ENCODE peak calls at places on chromosomes 1 and 21, in seven cellular contexts. One of them, this sample, is unnamed. For H3K36me3, the result is how much of the 10 kb centered on the place peaks cover.

GRCh38 chr1:30668546-30669327 is 54.6 kb downstream of the MATN1 start:
- DNase-seq in gastrocnemius medialis: no peak
- DNase-seq in GM12878: no peak
- DNase-seq in aorta: peak
- DNase-seq in adrenal gland: no peak
- DNase-seq in heart right ventricle: no peak
- DNase-seq in CD8-positive, alpha-beta memory T cell: no peak
- DNase-seq in this sample: no peak

GRCh38 chr1:191752342-191752741 is 405.9 kb upstream of the RGS18 start:
- DNase-seq in gastrocnemius medialis: no peak
- DNase-seq in GM12878: no peak
- DNase-seq in aorta: no peak
- DNase-seq in adrenal gland: no peak
- DNase-seq in heart right ventricle: no peak
- DNase-seq in CD8-positive, alpha-beta memory T cell: no peak
- DNase-seq in this sample: no peak

GRCh38 chr1:90537606-90538362 is 179.3 kb downstream of the BARHL2 start:
- DNase-seq in gastrocnemius medialis: no peak
- DNase-seq in GM12878: no peak
- DNase-seq in aorta: no peak
- DNase-seq in adrenal gland: no peak
- DNase-seq in heart right ventricle: no peak
- DNase-seq in CD8-positive, alpha-beta memory T cell: no peak
- DNase-seq in this sample: no peak

GRCh38 chr1:56125316-56125715 is 454.0 kb downstream of the PLPP3 start:
- DNase-seq in gastrocnemius medialis: no peak
- DNase-seq in GM12878: no peak
- DNase-seq in aorta: no peak
- DNase-seq in adrenal gland: no peak
- DNase-seq in heart right ventricle: no peak
- DNase-seq in CD8-positive, alpha-beta memory T cell: no peak
- DNase-seq in this sample: no peak

GRCh38 chr1:79497193-79497773 is 490.8 kb upstream of the ADGRL4 start:
- DNase-seq in gastrocnemius medialis: no peak
- DNase-seq in GM12878: no peak
- DNase-seq in aorta: no peak
- DNase-seq in adrenal gland: no peak
- DNase-seq in heart right ventricle: no peak
- DNase-seq in CD8-positive, alpha-beta memory T cell: no peak
- DNase-seq in this sample: no peak

GRCh38 chr1:46508760-46509159 is 19.1 kb downstream of the DMBX1 start:
- DNase-seq in gastrocnemius medialis: no peak
- DNase-seq in GM12878: no peak
- DNase-seq in aorta: no peak
- DNase-seq in adrenal gland: no peak
- DNase-seq in heart right ventricle: no peak
- DNase-seq in CD8-positive, alpha-beta memory T cell: no peak
- DNase-seq in this sample: peak

GRCh38 chr1:176546825-176547224 is 83.8 kb downstream of the PAPPA2 start:
- DNase-seq in gastrocnemius medialis: no peak
- DNase-seq in GM12878: no peak
- DNase-seq in aorta: no peak
- DNase-seq in adrenal gland: no peak
- DNase-seq in heart right ventricle: no peak
- DNase-seq in CD8-positive, alpha-beta memory T cell: no peak
- DNase-seq in this sample: no peak

GRCh38 chr1:226549937-226550670 is 1.5 kb downstream of the STUM start:
- DNase-seq in gastrocnemius medialis: peak
- DNase-seq in GM12878: no peak
- DNase-seq in aorta: peak
- DNase-seq in adrenal gland: no peak
- DNase-seq in heart right ventricle: peak
- DNase-seq in CD8-positive, alpha-beta memory T cell: no peak
- DNase-seq in this sample: peak

GRCh38 chr1:54400321-54400720 is 5.9 kb downstream of the SSBP3 start:
- DNase-seq in gastrocnemius medialis: no peak
- DNase-seq in GM12878: no peak
- DNase-seq in aorta: no peak
- DNase-seq in adrenal gland: no peak
- DNase-seq in heart right ventricle: no peak
- DNase-seq in CD8-positive, alpha-beta memory T cell: no peak
- DNase-seq in this sample: no peak

GRCh38 chr1:209456878-209457277 is 126.6 kb upstream of the CAMK1G start:
- DNase-seq in gastrocnemius medialis: no peak
- DNase-seq in GM12878: no peak
- DNase-seq in aorta: no peak
- DNase-seq in adrenal gland: no peak
- DNase-seq in heart right ventricle: no peak
- DNase-seq in CD8-positive, alpha-beta memory T cell: no peak
- DNase-seq in this sample: no peak

GRCh38 chr1:60813051-60813450 is 269.3 kb upstream of the NFIA start:
- DNase-seq in gastrocnemius medialis: no peak
- DNase-seq in GM12878: no peak
- DNase-seq in aorta: no peak
- DNase-seq in adrenal gland: no peak
- DNase-seq in heart right ventricle: no peak
- DNase-seq in CD8-positive, alpha-beta memory T cell: no peak
- DNase-seq in this sample: no peak

GRCh38 chr1:187680823-187681222 is 852.1 kb downstream of the PLA2G4A start:
- DNase-seq in gastrocnemius medialis: no peak
- DNase-seq in GM12878: no peak
- DNase-seq in aorta: no peak
- DNase-seq in adrenal gland: no peak
- DNase-seq in heart right ventricle: no peak
- DNase-seq in CD8-positive, alpha-beta memory T cell: no peak
- DNase-seq in this sample: no peak

GRCh38 chr1:30743584-30744059 is 14.0 kb downstream of the LAPTM5 start:
- DNase-seq in gastrocnemius medialis: no peak
- DNase-seq in GM12878: peak
- DNase-seq in aorta: no peak
- DNase-seq in adrenal gland: no peak
- DNase-seq in heart right ventricle: no peak
- DNase-seq in CD8-positive, alpha-beta memory T cell: peak
- DNase-seq in this sample: peak

GRCh38 chr1:94463765-94464330 is 45.7 kb downstream of the ABCD3 start:
- DNase-seq in gastrocnemius medialis: no peak
- DNase-seq in GM12878: no peak
- DNase-seq in aorta: no peak
- DNase-seq in adrenal gland: no peak
- DNase-seq in heart right ventricle: no peak
- DNase-seq in CD8-positive, alpha-beta memory T cell: no peak
- DNase-seq in this sample: peak

GRCh38 chr1:32353886-32354570 is 8.3 kb downstream of the FAM229A start:
- DNase-seq in gastrocnemius medialis: no peak
- DNase-seq in GM12878: no peak
- DNase-seq in aorta: no peak
- DNase-seq in adrenal gland: peak
- DNase-seq in heart right ventricle: peak
- DNase-seq in CD8-positive, alpha-beta memory T cell: no peak
- DNase-seq in this sample: no peak

GRCh38 chr21:45383615-45384201 is 21.3 kb upstream of the COL18A1 start:
- DNase-seq in gastrocnemius medialis: peak
- DNase-seq in GM12878: no peak
- DNase-seq in aorta: peak
- DNase-seq in adrenal gland: no peak
- DNase-seq in heart right ventricle: no peak
- DNase-seq in CD8-positive, alpha-beta memory T cell: no peak
- DNase-seq in this sample: no peak

GRCh38 chr21:45642122-45642813 is 1.3 kb upstream of the PCBP3 start:
- DNase-seq in gastrocnemius medialis: no peak
- DNase-seq in GM12878: no peak
- DNase-seq in aorta: no peak
- DNase-seq in adrenal gland: no peak
- DNase-seq in heart right ventricle: peak
- DNase-seq in CD8-positive, alpha-beta memory T cell: no peak
- DNase-seq in this sample: peak

GRCh38 chr1:237959838-237960237 is 69.1 kb upstream of the ZP4 start:
- DNase-seq in gastrocnemius medialis: no peak
- DNase-seq in GM12878: no peak
- DNase-seq in aorta: no peak
- DNase-seq in adrenal gland: no peak
- DNase-seq in heart right ventricle: no peak
- DNase-seq in CD8-positive, alpha-beta memory T cell: no peak
- DNase-seq in this sample: no peak

GRCh38 chr1:221487781-221488520 is 253.9 kb downstream of the DUSP10 start:
- DNase-seq in gastrocnemius medialis: no peak
- DNase-seq in GM12878: no peak
- DNase-seq in aorta: no peak
- DNase-seq in adrenal gland: no peak
- DNase-seq in heart right ventricle: no peak
- DNase-seq in CD8-positive, alpha-beta memory T cell: no peak
- DNase-seq in this sample: no peak

GRCh38 chr1:17059391-17060128 is 5.7 kb upstream of the SDHB start:
- DNase-seq in gastrocnemius medialis: peak
- DNase-seq in GM12878: peak
- DNase-seq in aorta: peak
- DNase-seq in adrenal gland: peak
- DNase-seq in heart right ventricle: peak
- DNase-seq in CD8-positive, alpha-beta memory T cell: no peak
- DNase-seq in this sample: peak

DNA sequence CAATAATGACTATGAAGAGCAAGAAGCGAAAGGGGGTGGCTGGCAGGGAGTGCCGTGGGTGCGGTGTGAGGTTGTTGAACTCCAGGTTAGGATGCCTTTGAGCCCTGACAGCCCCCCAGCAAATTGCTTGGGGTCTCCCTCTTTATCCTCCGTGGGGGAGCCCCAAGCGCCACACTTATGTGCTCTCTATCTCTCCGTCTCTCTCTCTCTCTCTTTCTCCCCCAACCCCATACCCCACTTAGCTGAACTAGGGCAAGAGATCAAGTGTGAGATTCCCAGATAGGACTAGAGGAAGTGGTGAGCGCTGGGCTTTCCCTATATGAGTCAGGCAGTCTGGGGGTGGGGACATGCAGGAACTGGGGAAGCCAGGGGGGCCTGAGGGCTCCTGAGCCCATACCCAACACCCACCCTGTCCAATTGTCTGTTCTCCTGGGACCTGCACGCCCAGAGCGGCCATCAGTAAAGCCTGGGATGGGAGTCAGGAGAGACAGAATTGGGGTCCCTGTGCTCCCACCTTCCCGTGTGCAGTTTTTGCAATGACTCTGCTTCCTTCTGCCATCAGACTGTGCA is 7.8 kb downstream of the EFHD2 start:
- DNase-seq in gastrocnemius medialis: no peak
- DNase-seq in GM12878: no peak
- DNase-seq in aorta: no peak
- DNase-seq in adrenal gland: no peak
- DNase-seq in heart right ventricle: peak
- DNase-seq in CD8-positive, alpha-beta memory T cell: peak
- DNase-seq in this sample: peak
- H3K36me3 ChIP-seq in gastrocnemius medialis: under half
- H3K36me3 ChIP-seq in GM12878: under half
- H3K36me3 ChIP-seq in aorta: under half
- H3K36me3 ChIP-seq in adrenal gland: under half
- H3K36me3 ChIP-seq in heart right ventricle: under half
- H3K36me3 ChIP-seq in CD8-positive, alpha-beta memory T cell: under half
- H3K36me3 ChIP-seq in this sample: under half

GRCh38 chr1:200911361-200911760 is 16.7 kb downstream of the INAVA start:
- DNase-seq in gastrocnemius medialis: no peak
- DNase-seq in GM12878: no peak
- DNase-seq in aorta: no peak
- DNase-seq in adrenal gland: no peak
- DNase-seq in heart right ventricle: no peak
- DNase-seq in CD8-positive, alpha-beta memory T cell: no peak
- DNase-seq in this sample: no peak

GRCh38 chr1:200909757-200910239 is 15.1 kb downstream of the INAVA start:
- DNase-seq in gastrocnemius medialis: no peak
- DNase-seq in GM12878: peak
- DNase-seq in aorta: no peak
- DNase-seq in adrenal gland: no peak
- DNase-seq in heart right ventricle: no peak
- DNase-seq in CD8-positive, alpha-beta memory T cell: no peak
- DNase-seq in this sample: no peak

GRCh38 chr1:200907611-200908097 is 13.0 kb downstream of the INAVA start:
- DNase-seq in gastrocnemius medialis: no peak
- DNase-seq in GM12878: peak
- DNase-seq in aorta: no peak
- DNase-seq in adrenal gland: no peak
- DNase-seq in heart right ventricle: no peak
- DNase-seq in CD8-positive, alpha-beta memory T cell: no peak
- DNase-seq in this sample: no peak

GRCh38 chr1:200908158-200908868 is 13.6 kb downstream of the INAVA start:
- DNase-seq in gastrocnemius medialis: no peak
- DNase-seq in GM12878: no peak
- DNase-seq in aorta: no peak
- DNase-seq in adrenal gland: no peak
- DNase-seq in heart right ventricle: no peak
- DNase-seq in CD8-positive, alpha-beta memory T cell: no peak
- DNase-seq in this sample: no peak

DNA sequence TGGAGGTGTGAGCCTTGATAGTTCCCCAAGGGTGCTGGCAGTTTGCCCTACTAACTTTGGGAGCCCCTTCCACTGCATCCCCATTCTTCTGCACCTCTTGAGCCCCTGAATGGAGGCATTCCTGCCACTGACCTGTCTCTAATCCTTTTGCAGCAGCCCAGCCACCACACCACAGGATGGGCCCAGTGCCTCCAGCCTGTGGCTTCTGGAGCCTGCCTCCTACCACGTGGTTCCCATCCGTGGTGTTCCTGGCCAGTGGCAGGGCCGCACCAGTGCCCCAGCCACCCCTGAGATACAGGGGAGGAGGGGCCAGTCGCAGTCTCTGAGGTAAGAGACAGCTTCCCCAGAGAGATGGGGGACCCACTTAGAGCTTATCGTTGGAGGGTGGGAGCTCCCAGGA is 14.4 kb downstream of the INAVA start:
- DNase-seq in gastrocnemius medialis: no peak
- DNase-seq in GM12878: no peak
- DNase-seq in aorta: no peak
- DNase-seq in adrenal gland: no peak
- DNase-seq in heart right ventricle: no peak
- DNase-seq in CD8-positive, alpha-beta memory T cell: no peak
- DNase-seq in this sample: no peak
- H3K36me3 ChIP-seq in gastrocnemius medialis: under half
- H3K36me3 ChIP-seq in GM12878: under half
- H3K36me3 ChIP-seq in aorta: under half
- H3K36me3 ChIP-seq in adrenal gland: under half
- H3K36me3 ChIP-seq in heart right ventricle: under half
- H3K36me3 ChIP-seq in CD8-positive, alpha-beta memory T cell: under half
- H3K36me3 ChIP-seq in this sample: half or more

DNA sequence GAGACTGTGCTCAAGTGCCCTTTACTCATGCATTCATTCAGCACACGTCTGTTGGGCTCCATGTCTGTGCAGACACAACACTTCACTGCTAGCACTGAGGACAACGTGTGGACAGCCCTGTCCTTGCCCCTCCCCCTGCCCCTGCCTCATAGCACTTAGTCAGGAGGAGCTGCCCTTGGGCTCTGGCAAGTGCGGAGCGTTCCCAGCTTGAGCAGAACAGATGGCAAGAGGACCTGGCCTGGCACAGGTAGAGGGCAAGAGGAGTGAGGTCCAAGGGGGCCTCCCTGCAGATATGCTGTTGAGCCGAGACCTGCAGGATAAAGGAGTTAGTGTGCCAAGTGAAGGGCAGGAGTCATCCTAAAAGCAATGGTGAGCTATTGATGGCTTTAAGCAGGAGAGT is 81.3 kb downstream of the GRIK3 start:
- DNase-seq in gastrocnemius medialis: no peak
- DNase-seq in GM12878: no peak
- DNase-seq in aorta: no peak
- DNase-seq in adrenal gland: no peak
- DNase-seq in heart right ventricle: no peak
- DNase-seq in CD8-positive, alpha-beta memory T cell: no peak
- DNase-seq in this sample: no peak
- H3K36me3 ChIP-seq in gastrocnemius medialis: under half
- H3K36me3 ChIP-seq in GM12878: under half
- H3K36me3 ChIP-seq in aorta: under half
- H3K36me3 ChIP-seq in adrenal gland: under half
- H3K36me3 ChIP-seq in heart right ventricle: under half
- H3K36me3 ChIP-seq in CD8-positive, alpha-beta memory T cell: under half
- H3K36me3 ChIP-seq in this sample: under half

GRCh38 chr21:32325706-32326105 is 27.1 kb downstream of the MRAP start:
- DNase-seq in gastrocnemius medialis: no peak
- DNase-seq in GM12878: no peak
- DNase-seq in aorta: no peak
- DNase-seq in adrenal gland: peak
- DNase-seq in heart right ventricle: no peak
- DNase-seq in CD8-positive, alpha-beta memory T cell: no peak
- DNase-seq in this sample: no peak
- H3K36me3 ChIP-seq in gastrocnemius medialis: half or more
- H3K36me3 ChIP-seq in GM12878: under half
- H3K36me3 ChIP-seq in aorta: under half
- H3K36me3 ChIP-seq in adrenal gland: under half
- H3K36me3 ChIP-seq in heart right ventricle: half or more
- H3K36me3 ChIP-seq in CD8-positive, alpha-beta memory T cell: under half
- H3K36me3 ChIP-seq in this sample: half or more

This sample was measured in pancreas.